ENCODE peak calls at places on chromosomes 2 and 18, in four cellular contexts. Q is activated T-cell treated with anti-CD3 and anti-CD28 coated beads, Interleukin-2, amount 50 U/mL, for 72 hours; D is CD4-positive, CD25-positive, alpha-beta regulatory T cell; S is right cardiac atrium. U is an unnamed sample.
A peak's percentile ranks its signal among the peaks of the same experiment; 100 is the strongest.

GRCh38 chr2:148660999-148661398 is 16.4 kb downstream of the EPC2 start:
- ATAC-seq in S (no peak), Q (no peak), D (no peak), U (no peak)

GRCh38 chr18:9321017-9321452 is 13.5 kb upstream of the TWSG1 start:
- ATAC-seq in D (no peak), S (no peak), Q (no peak), U (no peak)

GRCh38 chr18:11322716-11323115 is 173.3 kb upstream of the PIEZO2 start:
- ATAC-seq in Q (no peak), D (no peak), S (no peak), U (no peak)

GRCh38 chr18:48605408-48605845 is 66.6 kb downstream of the CTIF start:
- ATAC-seq in S (no peak), D (no peak), Q (no peak), U (no peak)

GRCh38 chr18:45666520-45666919 is 51.2 kb downstream of the SLC14A2 start:
- ATAC-seq in S (no peak), Q (peak; percentile 62), D (peak; percentile 65), U (no peak)

GRCh38 chr2:235521844-235522243 is 28.0 kb downstream of the AGAP1 start:
- ATAC-seq in S (no peak), Q (no peak), D (no peak), U (no peak)

GRCh38 chr18:13437034-13437433 is 218.5 kb downstream of the LDLRAD4 start:
- ATAC-seq in S (peak; percentile 47), D (no peak), Q (peak; percentile 36), U (no peak)

GRCh38 chr2:73822276-73822675 is 6.5 kb upstream of the STAMBP start:
- ATAC-seq in D (no peak), Q (peak; percentile 74), S (no peak), U (no peak)

GRCh38 chr2:15449542-15450236 is 111.4 kb downstream of the NBAS start:
- ATAC-seq in Q (no peak), S (peak; percentile 86), D (no peak), U (no peak)

GRCh38 chr2:205546417-205546816 is 135.9 kb upstream of the NRP2 start:
- ATAC-seq in D (no peak), S (no peak), Q (no peak), U (no peak)

GRCh38 chr2:14752294-14752693 is 119.8 kb downstream of the LRATD1 start:
- ATAC-seq in D (no peak), S (no peak), Q (no peak), U (no peak)

GRCh38 chr18:58525928-58526424 is 102.9 kb downstream of the ALPK2 start:
- ATAC-seq in Q (peak; percentile 33), S (no peak), D (no peak), U (no peak)

GRCh38 chr18:58205087-58205779 is 161.2 kb downstream of the NEDD4L start:
- ATAC-seq in S (no peak), D (no peak), Q (no peak), U (peak; percentile 59)

U was measured in gastroesophageal sphincter.